ENCODE peak calls at places on chromosomes 7 and 10, in four cellular contexts. L, F, H and Z are unnamed samples.

GRCh38 chr7:30285531-30286284 is 1.3 kb downstream of the ZNRF2 start:
- DNase-seq in L (no peak), F (peak; percentile 28), H (no peak), Z (no peak)

GRCh38 chr10:42781893-42782445 is 626 bp upstream of the BMS1 start:
- DNase-seq in L (no peak), F (no peak), H (no peak), Z (no peak)

GRCh38 chr7:125491137-125491536 is 561.5 kb upstream of the POT1 start:
- DNase-seq in L (no peak), F (no peak), H (no peak), Z (no peak)

GRCh38 chr10:124481717-124482116 is 20.1 kb downstream of the LHPP start:
- DNase-seq in L (no peak), F (no peak), H (no peak), Z (no peak)

GRCh38 chr10:101351017-101351416 is 2.9 kb upstream of the BTRC start:
- DNase-seq in L (no peak), F (no peak), H (no peak), Z (no peak)

GRCh38 chr10:49177391-49178355 is 10.5 kb downstream of the TMEM273 start:
- DNase-seq in L (peak; percentile 29), F (no peak), H (peak; percentile 58), Z (no peak)

GRCh38 chr10:118308664-118309063 is 33.5 kb downstream of the FAM204A start:
- DNase-seq in L (no peak), F (no peak), H (no peak), Z (no peak)

GRCh38 chr10:67794909-67795460 is 43.0 kb downstream of the DNAJC12 start:
- DNase-seq in L (no peak), F (no peak), H (no peak), Z (no peak)

GRCh38 chr10:61896854-61897661 is 4.4 kb upstream of the ARID5B start:
- DNase-seq in L (peak; percentile 50), F (no peak), H (no peak), Z (peak; percentile 10)

GRCh38 chr7:159098795-159099194 is 45.9 kb downstream of the VIPR2 start:
- DNase-seq in L (no peak), F (no peak), H (no peak), Z (no peak)

GRCh38 chr10:69123747-69124557 is at the start of gene VPS26A:
- DNase-seq in L (peak; percentile 99), F (peak; percentile 99), H (peak; percentile 96), Z (peak; percentile 89)

GRCh38 chr7:45717537-45718235 is 143.5 kb downstream of the ADCY1 start:
- DNase-seq in L (no peak), F (no peak), H (no peak), Z (no peak)

GRCh38 chr10:132385721-132386418 is 11.1 kb upstream of the PWWP2B start:
- DNase-seq in L (no peak), F (no peak), H (no peak), Z (no peak)

GRCh38 chr10:4902571-4903011 is 60.6 kb upstream of the AKR1C1 start:
- DNase-seq in L (no peak), F (no peak), H (no peak), Z (no peak)

GRCh38 chr10:71038921-71039320 is 150.6 kb upstream of the PCBD1 start:
- DNase-seq in L (no peak), F (no peak), H (no peak), Z (no peak)

GRCh38 chr10:116926426-116926825 is 77.1 kb downstream of the ENO4 start:
- DNase-seq in L (no peak), F (no peak), H (no peak), Z (no peak)

GRCh38 chr7:13800694-13801448 is 188.6 kb downstream of the ETV1 start:
- DNase-seq in L (no peak), F (no peak), H (no peak), Z (no peak)

GRCh38 chr10:121949052-121949451 is 21.2 kb upstream of the ATE1 start:
- DNase-seq in L (no peak), F (no peak), H (no peak), Z (no peak)

GRCh38 chr10:69618746-69619145 is 11.3 kb upstream of the FAM241B start:
- DNase-seq in L (no peak), F (no peak), H (no peak), Z (no peak)

GRCh38 chr10:103153302-103153759 is 39.7 kb downstream of the NT5C2 start:
- DNase-seq in L (peak; percentile 19), F (no peak), H (no peak), Z (peak; percentile 4)

GRCh38 chr10:61750943-61751471 is 88.3 kb downstream of the CABCOCO1 start:
- DNase-seq in L (peak; percentile 5), F (peak; percentile 26), H (no peak), Z (peak; percentile 1)